ENCODE peak calls at places on chromosomes 7 and 10, in four cellular contexts. One of them, this sample, is unnamed.

GRCh38 chr10:4661572-4662255 is 164.3 kb upstream of the AKR1E2 start:
- DNase-seq in GM12864: no peak
- DNase-seq in nucleus accumbens: no peak
- DNase-seq in posterior cingulate gyrus: no peak
- DNase-seq in this sample: no peak

GRCh38 chr10:111277685-111278084 is 200.9 kb downstream of the ADRA2A start:
- DNase-seq in GM12864: no peak
- DNase-seq in nucleus accumbens: no peak
- DNase-seq in posterior cingulate gyrus: no peak
- DNase-seq in this sample: no peak

GRCh38 chr7:2031496-2031895 is 201.2 kb downstream of the MAD1L1 start:
- DNase-seq in GM12864: no peak
- DNase-seq in nucleus accumbens: no peak
- DNase-seq in posterior cingulate gyrus: no peak
- DNase-seq in this sample: no peak

GRCh38 chr7:10205690-10206089 is 768.0 kb upstream of the PHF14 start:
- DNase-seq in GM12864: no peak
- DNase-seq in nucleus accumbens: no peak
- DNase-seq in posterior cingulate gyrus: no peak
- DNase-seq in this sample: no peak

GRCh38 chr7:141213226-141213625 is 139.4 kb downstream of the TMEM178B start:
- DNase-seq in GM12864: no peak
- DNase-seq in nucleus accumbens: no peak
- DNase-seq in posterior cingulate gyrus: no peak
- DNase-seq in this sample: no peak

GRCh38 chr7:114422478-114423217 is 8.0 kb downstream of the FOXP2 start:
- DNase-seq in GM12864: no peak
- DNase-seq in nucleus accumbens: no peak
- DNase-seq in posterior cingulate gyrus: no peak
- DNase-seq in this sample: no peak

GRCh38 chr7:31092606-31093005 is 40.5 kb downstream of the ADCYAP1R1 start:
- DNase-seq in GM12864: no peak
- DNase-seq in nucleus accumbens: no peak
- DNase-seq in posterior cingulate gyrus: peak
- DNase-seq in this sample: no peak

GRCh38 chr10:80541144-80541750 is 3.5 kb downstream of the SH2D4B start:
- DNase-seq in GM12864: no peak
- DNase-seq in nucleus accumbens: no peak
- DNase-seq in posterior cingulate gyrus: no peak
- DNase-seq in this sample: no peak

GRCh38 chr7:148535227-148535626 is 55.3 kb upstream of the C7orf33 start:
- DNase-seq in GM12864: no peak
- DNase-seq in nucleus accumbens: no peak
- DNase-seq in posterior cingulate gyrus: peak
- DNase-seq in this sample: peak

GRCh38 chr7:156667110-156667436 is 26.5 kb downstream of the RNF32 start:
- DNase-seq in GM12864: no peak
- DNase-seq in nucleus accumbens: no peak
- DNase-seq in posterior cingulate gyrus: no peak
- DNase-seq in this sample: no peak

GRCh38 chr7:1947586-1948217 is 277.6 kb downstream of the ELFN1 start:
- DNase-seq in GM12864: no peak
- DNase-seq in nucleus accumbens: no peak
- DNase-seq in posterior cingulate gyrus: peak
- DNase-seq in this sample: no peak